ENCODE peak calls at places on chromosomes 13 and 19, in six cellular contexts. K is IMR-90, Q is heart left ventricle, R is uterus, N is esophagus muscularis mucosa, E is HCT116. O is an unnamed sample. For H3K4me1, the result is how much of the 10 kb centered on the place peaks cover.

GRCh38 chr13:36356058-36356457 is 9.9 kb upstream of the SPART start:
- DNase-seq in K (no peak), Q (no peak), R (no peak), N (no peak), E (no peak), O (no peak)

GRCh38 chr19:2678043-2678671 is 24.3 kb downstream of the GNG7 start:
- DNase-seq in K (no peak), Q (no peak), R (no peak), N (no peak), E (no peak), O (no peak)

GRCh38 chr19:48961051-48961649 is 4.0 kb upstream of the FTL start:
- DNase-seq in K (no peak), Q (no peak), R (peak), N (no peak), E (no peak), O (no peak)

GRCh38 chr19:33447336-33448158 is 74.0 kb downstream of the CEBPG start:
- DNase-seq in K (no peak), Q (no peak), R (no peak), N (no peak), E (no peak), O (no peak)

GRCh38 chr13:51729853-51730553 is 74.0 kb downstream of the DHRS12 start:
- DNase-seq in K (peak), Q (no peak), R (peak), N (no peak), E (no peak), O (peak)

GRCh38 chr13:32940601-32941000 is 75.6 kb upstream of the KL start:
- DNase-seq in K (peak), Q (peak), R (no peak), N (no peak), E (no peak), O (no peak)

GRCh38 chr13:51154029-51154555 is 43.0 kb upstream of the C13orf42 start:
- DNase-seq in K (peak), Q (no peak), R (no peak), N (peak), E (no peak), O (no peak)

GRCh38 chr13:68176486-68176885 is 946.4 kb upstream of the PCDH9 start:
- DNase-seq in K (peak), Q (no peak), R (no peak), N (no peak), E (peak), O (no peak)

GRCh38 chr19:13037161-13037560 is 41.9 kb downstream of the NFIX start:
- DNase-seq in K (peak), Q (no peak), R (no peak), N (no peak), E (no peak), O (no peak)

GRCh38 chr13:65595881-65596280 is 1634.3 kb downstream of the PCDH9 start:
- DNase-seq in K (peak), Q (no peak), R (no peak), N (no peak), E (no peak), O (no peak)

GRCh38 chr19:10820173-10820572 is 15.8 kb downstream of the TMED1 start:
- DNase-seq in K (no peak), Q (no peak), R (no peak), N (no peak), E (no peak), O (no peak)

GRCh38 chr19:30092721-30093569 is 150.9 kb downstream of the URI1 start:
- DNase-seq in K (no peak), Q (no peak), R (no peak), N (no peak), E (no peak), O (no peak)

GRCh38 chr13:42478531-42479156 is 95.3 kb upstream of the TNFSF11 start:
- DNase-seq in K (peak), Q (no peak), R (no peak), N (no peak), E (peak), O (no peak)

GRCh38 chr19:55581828-55582223 is 1.2 kb upstream of the ZNF579 start:
- DNase-seq in K (no peak), Q (no peak), R (no peak), N (no peak), E (no peak), O (no peak)

GRCh38 chr19:42422576-42423461 is 4.4 kb downstream of the LIPE start:
- DNase-seq in K (no peak), Q (peak), R (no peak), N (no peak), E (no peak), O (no peak)

GRCh38 chr13:29704648-29705047 is 109.2 kb upstream of the SLC7A1 start:
- DNase-seq in K (no peak), Q (peak), R (no peak), N (no peak), E (no peak), O (no peak)

GRCh38 chr19:14795078-14795721 is 16.8 kb upstream of the ADGRE2 start:
- DNase-seq in K (no peak), Q (no peak), R (no peak), N (peak), E (no peak), O (no peak)

GRCh38 chr19:45769821-45770191 is 754 bp upstream of the SIX5 start:
- DNase-seq in K (peak), Q (peak), R (peak), N (no peak), E (no peak), O (no peak)

GRCh38 chr13:113533441-113533840 is 42.9 kb upstream of the DCUN1D2 start:
- DNase-seq in K (peak), Q (no peak), R (no peak), N (no peak), E (no peak), O (no peak)

GRCh38 chr13:42039457-42039945 is 8.9 kb upstream of the DGKH start:
- DNase-seq in K (no peak), Q (no peak), R (peak), N (no peak), E (peak), O (no peak)

GRCh38 chr19:2950286-2951124 is 5.7 kb upstream of the ZNF77 start:
- DNase-seq in K (peak), Q (peak), R (peak), N (peak), E (peak), O (peak)

GRCh38 chr19:6767081-6767356 is 216 bp downstream of the SH2D3A start:
- DNase-seq in K (no peak), Q (no peak), R (no peak), N (no peak), E (no peak), O (no peak)

GRCh38 chr13:110582421-110582954 is 21.0 kb upstream of the RAB20 start:
- DNase-seq in K (no peak), Q (no peak), R (no peak), N (no peak), E (no peak), O (no peak)

GRCh38 chr19:5435642-5436017 is 19.6 kb upstream of the ZNRF4 start:
- DNase-seq in K (no peak), Q (no peak), R (no peak), N (no peak), E (no peak), O (no peak)
- TF ChIP-seq POLR2A in K (no peak), Q (no peak), R (no peak), N (no peak), E (no peak), O (no peak)

GRCh38 chr19:54573330-54573872 is at the start of gene LILRA2:
- DNase-seq in K (no peak), Q (no peak), R (no peak), N (peak), E (no peak), O (no peak)

GRCh38 chr19:54574527-54575056 is 1.0 kb downstream of the LILRA2 start:
- DNase-seq in K (no peak), Q (no peak), R (no peak), N (peak), E (no peak), O (no peak)

GRCh38 chr19:54576411-54576976 is 2.9 kb downstream of the LILRA2 start:
- DNase-seq in K (no peak), Q (no peak), R (no peak), N (peak), E (no peak), O (no peak)

GRCh38 chr19:54572696-54573311 is 786 bp upstream of the LILRA2 start:
- DNase-seq in K (no peak), Q (no peak), R (no peak), N (peak), E (no peak), O (no peak)

GRCh38 chr19:54574051-54574450 is 461 bp downstream of the LILRA2 start:
- DNase-seq in K (no peak), Q (no peak), R (no peak), N (peak), E (no peak), O (no peak)
- H3K4me3 ChIP-seq in K (no peak), Q (peak), R (no peak), N (peak), E (no peak), O (no peak)

GRCh38 chr13:85247780-85248179 is 551.4 kb downstream of the SLITRK6 start:
- DNase-seq in K (no peak), Q (no peak), R (no peak), N (no peak), E (no peak), O (no peak)
- H3K4me1 ChIP-seq in K (under half), Q (under half), R (under half), N (under half), E (under half), O (under half)

GRCh38 chr19:35742121-35742724 is at the start of gene IGFLR1:
- DNase-seq in K (no peak), Q (no peak), R (no peak), N (no peak), E (no peak), O (no peak)
- TF ChIP-seq POLR2A in K (no peak), Q (no peak), R (no peak), N (no peak), E (no peak), O (no peak)

GRCh38 chr19:17751912-17752273 is 616 bp downstream of the FCHO1 start:
- DNase-seq in K (no peak), Q (no peak), R (no peak), N (no peak), E (no peak), O (no peak)

GRCh38 chr19:17747205-17748098 is 3.8 kb upstream of the FCHO1 start:
- DNase-seq in K (peak), Q (peak), R (peak), N (peak), E (peak), O (peak)

GRCh38 chr19:17748884-17749638 is 2.2 kb upstream of the FCHO1 start:
- DNase-seq in K (no peak), Q (no peak), R (no peak), N (no peak), E (no peak), O (no peak)

GRCh38 chr19:17751103-17751911 is at the start of gene FCHO1:
- DNase-seq in K (no peak), Q (peak), R (no peak), N (no peak), E (no peak), O (no peak)

DNA sequence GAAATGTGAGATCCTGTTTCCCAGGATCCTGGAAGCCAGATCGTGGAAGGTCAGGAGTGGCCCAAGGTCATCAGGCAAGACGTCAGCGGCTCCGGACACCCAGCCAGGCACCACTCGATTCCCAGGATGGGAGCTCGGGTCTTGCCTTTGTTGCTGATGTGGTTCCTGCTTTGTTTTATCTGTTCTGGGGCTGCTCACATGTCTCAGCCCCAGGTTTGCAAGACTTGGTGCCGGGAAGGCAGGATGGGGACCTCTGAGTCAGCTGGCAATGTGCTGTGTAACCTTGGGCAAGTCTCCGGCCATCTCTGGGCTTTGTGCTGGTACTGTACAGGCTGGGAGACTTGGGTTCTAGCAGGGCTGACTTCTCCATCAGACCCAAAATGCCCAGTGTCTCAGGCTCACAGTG is 1.4 kb upstream of the FCHO1 start:
- DNase-seq in K (no peak), Q (no peak), R (no peak), N (no peak), E (no peak), O (no peak)
- H3K4me3 ChIP-seq in K (no peak), Q (no peak), R (no peak), N (no peak), E (no peak), O (no peak)

GRCh38 chr13:40595693-40596092 is 70.7 kb downstream of the FOXO1 start:
- DNase-seq in K (no peak), Q (no peak), R (no peak), N (no peak), E (no peak), O (no peak)
- H3K4me1 ChIP-seq in K (under half), Q (half or more), R (under half), N (half or more), E (under half), O (under half)

O was measured in breast epithelium.